ENCODE peak calls at places on chromosomes 11 and 22, in six cellular contexts. F, Y, D, P, K and Q are unnamed samples.

GRCh38 chr22:31080164-31080847 is 812 bp upstream of the SMTN start:
- DNase-seq in F (no peak), Y (no peak), D (no peak), P (no peak), K (peak), Q (no peak)

GRCh38 chr11:1442163-1442562 is 44.4 kb downstream of the MOB2 start:
- DNase-seq in F (no peak), Y (no peak), D (no peak), P (no peak), K (no peak), Q (no peak)

GRCh38 chr11:80779907-80780615 is 1339.2 kb upstream of the TENM4 start:
- DNase-seq in F (no peak), Y (no peak), D (no peak), P (no peak), K (no peak), Q (no peak)

GRCh38 chr22:20956258-20957117 is 10.6 kb upstream of the AIFM3 start:
- DNase-seq in F (no peak), Y (no peak), D (no peak), P (no peak), K (no peak), Q (no peak)

GRCh38 chr11:64786308-64786707 is 8.0 kb upstream of the SF1 start:
- DNase-seq in F (no peak), Y (no peak), D (no peak), P (no peak), K (no peak), Q (no peak)

GRCh38 chr11:131591051-131591461 is 220.6 kb downstream of the NTM start:
- DNase-seq in F (no peak), Y (no peak), D (no peak), P (no peak), K (no peak), Q (no peak)

GRCh38 chr11:126703661-126704060 is 296.9 kb downstream of the KIRREL3 start:
- DNase-seq in F (no peak), Y (no peak), D (no peak), P (no peak), K (no peak), Q (no peak)

GRCh38 chr11:63826471-63827190 is 12.3 kb upstream of the MARK2 start:
- DNase-seq in F (no peak), Y (no peak), D (no peak), P (no peak), K (no peak), Q (no peak)

GRCh38 chr11:73308963-73309960 is 1.2 kb downstream of the ARHGEF17 start:
- DNase-seq in F (peak), Y (no peak), D (no peak), P (no peak), K (no peak), Q (no peak)

GRCh38 chr22:46769191-46769675 is 6.8 kb downstream of the TBC1D22A start:
- DNase-seq in F (no peak), Y (peak), D (no peak), P (no peak), K (peak), Q (no peak)

GRCh38 chr11:1060885-1061616 is 13.6 kb upstream of the MUC2 start:
- DNase-seq in F (peak), Y (no peak), D (no peak), P (no peak), K (no peak), Q (no peak)

GRCh38 chr11:100799445-100799844 is 112.4 kb downstream of the ARHGAP42 start:
- DNase-seq in F (no peak), Y (no peak), D (no peak), P (no peak), K (no peak), Q (no peak)

GRCh38 chr22:48702573-48703264 is 1125.0 kb downstream of the BRD1 start:
- DNase-seq in F (no peak), Y (no peak), D (no peak), P (no peak), K (no peak), Q (no peak)

GRCh38 chr11:70878366-70878765 is 374.0 kb downstream of the SHANK2 start:
- DNase-seq in F (no peak), Y (no peak), D (no peak), P (no peak), K (no peak), Q (no peak)

GRCh38 chr22:38181453-38182200 is at the start of gene PLA2G6:
- DNase-seq in F (peak), Y (peak), D (peak), P (peak), K (peak), Q (peak)

GRCh38 chr11:118918686-118919280 is 6.9 kb downstream of the BCL9L start:
- DNase-seq in F (peak), Y (no peak), D (no peak), P (peak), K (no peak), Q (no peak)

GRCh38 chr22:40043086-40043485 is 48.3 kb downstream of the FAM83F start:
- DNase-seq in F (no peak), Y (no peak), D (no peak), P (no peak), K (no peak), Q (peak)

GRCh38 chr22:46609724-46610161 is 10.4 kb upstream of the GRAMD4 start:
- DNase-seq in F (no peak), Y (no peak), D (no peak), P (no peak), K (no peak), Q (no peak)

GRCh38 chr11:75667268-75667830 is 1.5 kb downstream of the MAP6 start:
- DNase-seq in F (no peak), Y (peak), D (no peak), P (no peak), K (no peak), Q (no peak)

GRCh38 chr11:36376315-36376887 is 80.3 kb downstream of the PRR5L start:
- DNase-seq in F (peak), Y (no peak), D (no peak), P (no peak), K (no peak), Q (no peak)

GRCh38 chr11:134469627-134470026 is 57.6 kb upstream of the B3GAT1 start:
- DNase-seq in F (no peak), Y (no peak), D (no peak), P (no peak), K (no peak), Q (no peak)

GRCh38 chr11:112364962-112365481 is 104.4 kb upstream of the PLET1 start:
- DNase-seq in F (peak), Y (no peak), D (no peak), P (no peak), K (no peak), Q (no peak)

GRCh38 chr11:77129069-77129840 is 1.2 kb downstream of the MYO7A start:
- DNase-seq in F (no peak), Y (no peak), D (no peak), P (no peak), K (no peak), Q (no peak)

GRCh38 chr11:70456921-70457532 is 58.7 kb downstream of the CTTN start:
- DNase-seq in F (no peak), Y (no peak), D (no peak), P (no peak), K (no peak), Q (no peak)

GRCh38 chr11:69012092-69013008 is 696 bp downstream of the MRGPRF start:
- DNase-seq in F (no peak), Y (no peak), D (no peak), P (no peak), K (no peak), Q (no peak)

GRCh38 chr22:49649166-49649565 is 178.5 kb downstream of the BRD1 start:
- DNase-seq in F (no peak), Y (no peak), D (no peak), P (no peak), K (no peak), Q (no peak)

GRCh38 chr11:134489728-134490127 is 77.7 kb upstream of the B3GAT1 start:
- DNase-seq in F (no peak), Y (no peak), D (no peak), P (no peak), K (no peak), Q (no peak)

GRCh38 chr11:45266693-45267451 is 19.3 kb downstream of the SYT13 start:
- DNase-seq in F (no peak), Y (no peak), D (no peak), P (no peak), K (no peak), Q (no peak)

GRCh38 chr22:21981874-21982273 is 713 bp downstream of the TOP3B start:
- DNase-seq in F (no peak), Y (no peak), D (no peak), P (no peak), K (no peak), Q (no peak)

GRCh38 chr22:38782402-38783094 is 11.4 kb downstream of the DNAL4 start:
- DNase-seq in F (peak), Y (no peak), D (no peak), P (no peak), K (no peak), Q (peak)

GRCh38 chr22:29385305-29385704 is 3.1 kb downstream of the AP1B1 start:
- DNase-seq in F (no peak), Y (no peak), D (no peak), P (no peak), K (no peak), Q (no peak)

GRCh38 chr11:23540101-23540561 is 679.9 kb upstream of the CCDC179 start:
- DNase-seq in F (peak), Y (peak), D (no peak), P (no peak), K (peak), Q (peak)

GRCh38 chr11:117230981-117231636 is 764 bp downstream of the PCSK7 start:
- DNase-seq in F (no peak), Y (no peak), D (no peak), P (no peak), K (no peak), Q (no peak)

GRCh38 chr11:90856790-90857189 is 633.9 kb upstream of the CHORDC1 start:
- DNase-seq in F (no peak), Y (no peak), D (no peak), P (no peak), K (no peak), Q (no peak)

GRCh38 chr22:17705565-17706450 is 67.3 kb downstream of the BCL2L13 start:
- DNase-seq in F (no peak), Y (no peak), D (no peak), P (no peak), K (no peak), Q (no peak)

GRCh38 chr11:82992219-82992618 is 79.5 kb downstream of the RAB30 start:
- DNase-seq in F (no peak), Y (no peak), D (no peak), P (no peak), K (no peak), Q (no peak)

GRCh38 chr11:88352139-88352538 is 14.6 kb upstream of the CTSC start:
- DNase-seq in F (peak), Y (no peak), D (no peak), P (no peak), K (no peak), Q (no peak)

GRCh38 chr11:107496011-107496410 is 38.4 kb upstream of the CWF19L2 start:
- DNase-seq in F (peak), Y (no peak), D (no peak), P (no peak), K (no peak), Q (no peak)

GRCh38 chr11:90803781-90804180 is 580.9 kb upstream of the CHORDC1 start:
- DNase-seq in F (no peak), Y (no peak), D (no peak), P (no peak), K (no peak), Q (no peak)

GRCh38 chr22:31081963-31082605 is 966 bp downstream of the SMTN start:
- DNase-seq in F (no peak), Y (no peak), D (no peak), P (no peak), K (no peak), Q (no peak)